ENCODE peak calls at places on chromosomes 4 and X, in four cellular contexts. W is IMR-90, Z is K562, T is GM12878. B is an unnamed sample.
A peak's percentile ranks its signal among the peaks of the same experiment; 100 is the strongest.

GRCh38 chr4:128228021-128228571 is 59.5 kb downstream of the PGRMC2 start:
- DNase-seq in W (no peak), Z (no peak), T (no peak), B (no peak)

GRCh38 chr4:17846256-17846655 is 35.5 kb downstream of the NCAPG start:
- DNase-seq in Z (no peak), T (no peak), W (peak; percentile 72), B (no peak)

GRCh38 chrX:151713859-151714258 is 2.0 kb upstream of the FATE1 start:
- DNase-seq in Z (peak; percentile 53), T (no peak), W (no peak), B (peak; percentile 37)

GRCh38 chr4:25948051-25948450 is 34.0 kb downstream of the SMIM20 start:
- DNase-seq in W (no peak), Z (no peak), T (no peak), B (no peak)

GRCh38 chrX:125646195-125646594 is 326.5 kb downstream of the TEX13C start:
- DNase-seq in W (no peak), T (no peak), Z (no peak), B (no peak)

GRCh38 chr4:17786567-17786966 is 5.1 kb upstream of the FAM184B start:
- DNase-seq in T (no peak), W (peak; percentile 19), Z (no peak), B (no peak)

GRCh38 chr4:174681723-174682300 is 147.2 kb downstream of the GLRA3 start:
- DNase-seq in W (peak; percentile 25), T (no peak), Z (peak; percentile 82), B (peak; percentile 18)

GRCh38 chrX:17553451-17553850 is 178.5 kb downstream of the NHS start:
- DNase-seq in W (peak; percentile 70), Z (no peak), T (no peak), B (peak; percentile 14)

GRCh38 chr4:152032722-152033131 is 271.9 kb upstream of the GATB start:
- DNase-seq in Z (no peak), W (peak; percentile 88), T (no peak), B (no peak)

GRCh38 chr4:100519205-100519604 is 1.4 kb upstream of the EMCN start:
- DNase-seq in T (no peak), W (no peak), Z (no peak), B (no peak)

GRCh38 chr4:8274772-8275241 is 5.3 kb downstream of the HTRA3 start:
- DNase-seq in Z (no peak), W (peak; percentile 93), T (no peak), B (no peak)

GRCh38 chr4:111849726-111850284 is 295.4 kb upstream of the FAM241A start:
- DNase-seq in Z (no peak), T (no peak), W (no peak), B (no peak)

GRCh38 chr4:110631582-110632505 is 9.0 kb upstream of the PITX2 start:
- DNase-seq in W (peak; percentile 84), T (no peak), Z (peak; percentile 71), B (peak; percentile 79)

GRCh38 chr4:12179264-12179616 is 750.5 kb upstream of the HS3ST1 start:
- DNase-seq in Z (no peak), T (no peak), W (no peak), B (no peak)

GRCh38 chr4:158722291-158722916 is 792 bp downstream of the PPID start:
- DNase-seq in W (peak; percentile 48), T (peak; percentile 9), Z (peak; percentile 29), B (peak; percentile 10)

GRCh38 chr4:134388351-134388750 is 186.8 kb upstream of the PABPC4L start:
- DNase-seq in W (no peak), Z (no peak), T (no peak), B (no peak)

GRCh38 chr4:168857546-168858314 is 152.3 kb downstream of the CBR4 start:
- DNase-seq in W (peak; percentile 94), T (no peak), Z (no peak), B (no peak)

GRCh38 chr4:16532240-16532990 is 306.1 kb upstream of the TAPT1 start:
- DNase-seq in W (peak; percentile 91), T (no peak), Z (no peak), B (no peak)

GRCh38 chr4:122666527-122667245 is 45.8 kb upstream of the IL21 start:
- DNase-seq in W (peak; percentile 97), Z (no peak), T (no peak), B (peak; percentile 46)

GRCh38 chrX:53116101-53116500 is 22.2 kb downstream of the KANTR start:
- DNase-seq in W (peak; percentile 61), Z (no peak), T (no peak), B (no peak)

GRCh38 chrX:38987135-38987780 is 186.0 kb downstream of the MID1IP1 start:
- DNase-seq in Z (no peak), W (peak; percentile 8), T (no peak), B (no peak)

GRCh38 chr4:2820216-2820982 is 23.2 kb upstream of the ADD1 start:
- DNase-seq in W (no peak), T (no peak), Z (no peak), B (no peak)

GRCh38 chr4:47222276-47222675 is 190.9 kb downstream of the GABRB1 start:
- DNase-seq in T (no peak), Z (no peak), W (peak; percentile 22), B (no peak)

GRCh38 chr4:164440196-164440595 is 313.7 kb upstream of the SMIM31 start:
- DNase-seq in W (peak; percentile 21), T (no peak), Z (no peak), B (no peak)

GRCh38 chrX:18886344-18887161 is 97.4 kb downstream of the PHKA2 start:
- DNase-seq in Z (peak; percentile 61), W (peak; percentile 23), T (peak; percentile 66), B (peak; percentile 52)

GRCh38 chr4:63589796-63590195 is 819.5 kb downstream of the TECRL start:
- DNase-seq in W (no peak), T (no peak), Z (no peak), B (no peak)

GRCh38 chr4:182306792-182307507 is 63.7 kb downstream of the TENM3 start:
- DNase-seq in Z (no peak), T (no peak), W (peak; percentile 6), B (no peak)

GRCh38 chrX:119007189-119007770 is 32.9 kb downstream of the LONRF3 start:
- DNase-seq in T (no peak), Z (no peak), W (no peak), B (no peak)

GRCh38 chr4:175440776-175441175 is 371.3 kb downstream of the GPM6A start:
- DNase-seq in W (no peak), Z (no peak), T (no peak), B (no peak)

GRCh38 chr4:124478518-124478917 is 234.0 kb downstream of the ANKRD50 start:
- DNase-seq in Z (no peak), W (no peak), T (no peak), B (no peak)

GRCh38 chr4:145936142-145937020 is 2.2 kb downstream of the ZNF827 start:
- DNase-seq in W (peak; percentile 73), Z (peak; percentile 24), T (no peak), B (no peak)

DNA sequence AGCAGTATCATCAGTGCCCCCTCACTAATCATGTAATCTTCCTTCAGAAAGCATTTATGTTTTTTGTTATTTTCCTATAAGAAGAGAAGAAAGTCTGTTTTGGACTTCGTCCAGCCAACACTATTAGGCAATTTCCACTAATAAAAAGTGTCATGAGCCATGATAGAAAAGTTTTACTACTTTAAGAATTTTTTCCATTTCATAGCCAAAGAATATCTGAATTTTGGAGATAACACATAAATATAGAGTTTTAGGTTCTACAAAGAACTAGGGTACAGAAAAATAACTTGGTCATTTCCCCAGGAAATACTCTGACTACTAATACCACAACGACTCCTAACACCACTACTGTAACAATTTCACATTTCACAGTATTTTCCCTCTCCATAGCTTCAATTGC is 41.8 kb upstream of the VEGFC start:
- DNase-seq in W (no peak), Z (no peak), T (no peak), B (no peak)
- TF ChIP-seq ELK1 in W (no peak), Z (no peak), T (no peak), B (no peak)

DNA sequence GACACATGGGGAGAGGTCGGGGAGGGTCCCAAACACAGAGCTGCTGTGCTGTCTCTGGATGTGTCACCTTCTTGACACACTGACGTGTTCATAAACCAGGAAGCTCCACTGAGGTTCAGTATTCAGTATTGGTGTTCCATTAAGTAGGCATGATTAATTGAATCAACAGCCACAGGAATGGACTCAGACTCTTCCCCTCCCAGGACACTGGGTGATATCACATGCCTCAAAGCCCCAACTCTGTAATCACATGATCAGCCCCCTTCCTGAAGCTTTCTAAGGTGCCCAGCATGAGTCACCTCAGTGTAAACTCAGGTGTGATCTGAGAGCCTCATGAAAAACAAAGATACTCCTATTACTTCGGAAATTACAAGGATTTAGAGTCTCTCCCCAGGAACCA is 21.1 kb upstream of the HNRNPD start:
- DNase-seq in T (no peak), Z (no peak), W (no peak), B (no peak)
- TF ChIP-seq ELK1 in T (no peak), Z (no peak), W (no peak), B (no peak)

GRCh38 chr4:6916587-6917444 is 7.2 kb downstream of the TBC1D14 start:
- DNase-seq in T (no peak), W (no peak), Z (peak; percentile 82), B (peak; percentile 31)
- TF ChIP-seq ELK1 in T (no peak), W (no peak), Z (no peak), B (no peak)

GRCh38 chrX:63932907-63933306 is 147.9 kb upstream of the ARHGEF9 start:
- DNase-seq in Z (no peak), W (no peak), T (no peak), B (no peak)

GRCh38 chrX:63932006-63932405 is 147.0 kb upstream of the ARHGEF9 start:
- DNase-seq in W (no peak), Z (no peak), T (no peak), B (no peak)

GRCh38 chrX:63930140-63930539 is 145.1 kb upstream of the ARHGEF9 start:
- DNase-seq in W (no peak), T (no peak), Z (no peak), B (peak; percentile 20)

GRCh38 chrX:63934160-63934559 is 149.1 kb upstream of the ARHGEF9 start:
- DNase-seq in T (no peak), W (no peak), Z (no peak), B (no peak)

DNA sequence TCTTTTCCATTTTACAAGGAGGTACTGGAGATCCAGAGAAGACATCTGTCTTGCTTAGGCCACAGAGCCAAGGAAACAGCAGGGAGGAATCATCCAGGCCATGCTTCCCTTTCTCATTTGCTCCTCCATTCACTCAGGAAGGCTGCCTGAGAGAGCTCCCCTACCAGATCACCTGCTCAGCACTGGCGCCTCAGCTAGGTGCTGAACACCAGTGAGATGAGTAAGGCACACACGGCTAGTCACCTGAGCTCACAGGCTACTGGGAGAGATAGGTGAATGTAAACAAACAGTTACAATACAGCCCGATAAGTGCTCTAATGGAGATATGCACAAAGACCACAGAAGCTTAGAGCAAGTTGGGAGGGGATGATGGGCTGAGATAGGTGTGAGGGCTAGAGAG is 149.8 kb upstream of the ARHGEF9 start:
- DNase-seq in T (no peak), W (no peak), Z (no peak), B (no peak)
- TF ChIP-seq ELK1 in T (no peak), W (no peak), Z (no peak), B (no peak)

GRCh38 chr4:147009875-147010274 is 64.2 kb upstream of the TTC29 start:
- DNase-seq in T (no peak), Z (no peak), W (no peak), B (no peak)

GRCh38 chr4:147006229-147006628 is 60.6 kb upstream of the TTC29 start:
- DNase-seq in W (no peak), T (no peak), Z (no peak), B (no peak)

GRCh38 chr4:146998157-146998556 is 52.5 kb upstream of the TTC29 start:
- DNase-seq in Z (no peak), T (no peak), W (no peak), B (no peak)

GRCh38 chr4:147003956-147004580 is 58.4 kb upstream of the TTC29 start:
- DNase-seq in Z (no peak), W (no peak), T (no peak), B (no peak)
- TF ChIP-seq ELK1 in Z (no peak), W (no peak), T (no peak), B (no peak)

B was measured in A549.